ENCODE peak calls at places on chromosomes 5 and 9, in nine cellular contexts. C is thoracic aorta, X is uterus, R is Panc1, W is pancreas, B is heart right ventricle, A is suprapubic skin, I is Karpas-422, O is gastrocnemius medialis. S is an unnamed sample. For H3K36me3, the result is how much of the 10 kb centered on the place peaks cover.

GRCh38 chr5:138472353-138472752 is 7.1 kb downstream of the EGR1 start:
- DNase-seq in B (no peak), W (no peak), I (no peak), R (no peak), O (no peak), C (no peak), A (no peak), X (no peak), S (no peak)

GRCh38 chr5:30498972-30499371 is 694.5 kb upstream of the CDH6 start:
- DNase-seq in O (no peak), B (no peak), A (no peak), C (no peak), W (no peak), I (no peak), X (no peak), R (no peak), S (no peak)

GRCh38 chr9:109815366-109815947 is 35.5 kb downstream of the PALM2AKAP2 start:
- DNase-seq in C (no peak), R (no peak), A (no peak), W (no peak), X (no peak), O (no peak), I (no peak), B (no peak), S (no peak)

GRCh38 chr5:125408582-125409069 is 662.2 kb upstream of the ZNF608 start:
- DNase-seq in W (no peak), O (no peak), B (no peak), C (no peak), R (no peak), I (no peak), A (no peak), X (peak), S (no peak)

GRCh38 chr5:151157426-151158286 is at the start of gene ANXA6:
- DNase-seq in W (peak), A (peak), R (no peak), B (peak), I (peak), O (peak), X (peak), C (peak), S (peak)

GRCh38 chr5:35146386-35146785 is 83.9 kb downstream of the PRLR start:
- DNase-seq in W (no peak), C (no peak), B (no peak), O (no peak), A (no peak), X (no peak), I (no peak), R (no peak), S (no peak)

GRCh38 chr9:86534572-86535258 is 180.5 kb upstream of the TUT7 start:
- DNase-seq in O (no peak), W (no peak), R (no peak), X (no peak), B (no peak), I (no peak), A (no peak), C (no peak), S (no peak)

GRCh38 chr9:33193818-33194217 is 26.7 kb upstream of the B4GALT1 start:
- DNase-seq in I (no peak), X (no peak), A (no peak), C (no peak), O (no peak), B (no peak), R (no peak), W (no peak), S (no peak)

GRCh38 chr5:102716017-102716416 is 39.1 kb upstream of the PAM start:
- DNase-seq in B (no peak), I (no peak), O (no peak), R (no peak), C (no peak), A (no peak), W (no peak), X (no peak), S (no peak)

GRCh38 chr5:157857821-157858526 is 971 bp downstream of the CLINT1 start:
- DNase-seq in O (no peak), W (no peak), X (no peak), B (no peak), C (no peak), I (peak), R (no peak), A (no peak), S (peak)

GRCh38 chr5:143241892-143242291 is 161.6 kb downstream of the NR3C1 start:
- DNase-seq in R (no peak), A (no peak), I (no peak), W (no peak), X (no peak), C (no peak), O (no peak), B (no peak), S (no peak)

GRCh38 chr9:134589748-134590147 is 51.9 kb upstream of the COL5A1 start:
- DNase-seq in O (no peak), C (no peak), X (no peak), W (no peak), A (peak), R (no peak), B (no peak), I (no peak), S (no peak)

GRCh38 chr9:134590240-134591081 is 51.1 kb upstream of the COL5A1 start:
- DNase-seq in X (peak), B (no peak), C (no peak), I (no peak), O (no peak), W (no peak), R (no peak), A (no peak), S (no peak)

GRCh38 chr9:134591573-134591981 is 50.0 kb upstream of the COL5A1 start:
- DNase-seq in W (no peak), R (no peak), B (no peak), X (no peak), C (no peak), A (no peak), I (no peak), O (no peak), S (no peak)

GRCh38 chr9:134592018-134592818 is 49.4 kb upstream of the COL5A1 start:
- DNase-seq in O (peak), W (no peak), I (no peak), A (no peak), R (no peak), X (peak), C (no peak), B (peak), S (no peak)

GRCh38 chr9:134591082-134591571 is 50.5 kb upstream of the COL5A1 start:
- DNase-seq in W (no peak), A (no peak), R (no peak), B (no peak), C (no peak), I (no peak), O (no peak), X (no peak), S (no peak)
- H3K4me3 ChIP-seq in W (no peak), A (no peak), R (no peak), B (no peak), C (no peak), I (no peak), O (no peak), X (no peak), S (no peak)

DNA sequence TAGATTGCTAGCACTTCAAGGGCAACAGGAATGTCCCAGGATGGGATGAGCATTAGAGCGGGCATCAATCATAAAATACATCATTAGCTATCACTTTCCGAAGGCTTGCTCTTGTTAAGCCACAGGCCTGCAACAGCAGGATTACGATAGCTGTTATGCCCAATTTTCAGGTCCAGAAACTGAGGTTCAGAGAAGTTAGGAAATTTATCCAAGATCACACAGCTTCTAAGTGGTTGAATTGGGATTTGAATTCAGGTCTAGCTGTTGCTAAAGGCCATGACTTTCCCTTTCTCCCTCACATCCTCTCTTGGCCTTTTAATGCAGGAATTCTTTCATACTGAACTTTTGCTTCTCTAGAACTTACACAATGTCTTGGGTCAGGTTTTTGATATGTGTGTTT is 119.4 kb upstream of the ERCC6L2 start:
- DNase-seq in W (no peak), B (no peak), A (no peak), C (no peak), R (no peak), O (no peak), X (no peak), I (no peak), S (no peak)
- H3K27ac ChIP-seq in W (no peak), B (no peak), A (no peak), C (no peak), R (no peak), O (no peak), X (no peak), I (no peak), S (no peak)

DNA sequence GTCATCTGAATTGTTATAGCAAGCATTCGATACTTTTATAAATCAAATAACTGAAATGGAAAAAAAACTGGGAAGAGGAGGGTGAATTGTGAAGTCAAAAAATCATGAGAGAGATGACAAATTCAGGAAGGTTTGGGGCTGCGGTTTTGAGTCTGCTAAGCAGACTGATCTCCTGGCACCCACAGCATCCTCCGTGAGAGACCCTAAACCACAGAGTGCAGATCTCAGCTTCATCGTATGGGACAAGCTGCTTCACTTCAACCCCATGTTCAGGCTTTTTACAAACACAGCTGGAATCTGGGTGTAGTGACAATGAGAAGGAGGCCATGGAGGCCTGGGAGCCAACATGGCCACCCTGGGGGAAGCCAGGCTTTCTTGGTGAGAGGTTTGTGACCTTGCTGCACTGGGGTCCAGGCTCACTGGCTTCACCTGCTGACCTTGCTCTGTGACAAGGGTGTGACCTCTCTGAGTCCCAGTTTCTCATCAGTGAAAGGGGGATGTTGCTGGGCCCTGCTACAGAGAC is 19.4 kb downstream of the USP20 start:
- DNase-seq in W (no peak), B (no peak), R (no peak), C (no peak), A (no peak), O (no peak), I (no peak), X (no peak), S (no peak)
- H3K36me3 ChIP-seq in W (under half), B (under half), R (under half), C (under half), A (half or more), O (half or more), I (under half), X (under half), S (half or more)

DNA sequence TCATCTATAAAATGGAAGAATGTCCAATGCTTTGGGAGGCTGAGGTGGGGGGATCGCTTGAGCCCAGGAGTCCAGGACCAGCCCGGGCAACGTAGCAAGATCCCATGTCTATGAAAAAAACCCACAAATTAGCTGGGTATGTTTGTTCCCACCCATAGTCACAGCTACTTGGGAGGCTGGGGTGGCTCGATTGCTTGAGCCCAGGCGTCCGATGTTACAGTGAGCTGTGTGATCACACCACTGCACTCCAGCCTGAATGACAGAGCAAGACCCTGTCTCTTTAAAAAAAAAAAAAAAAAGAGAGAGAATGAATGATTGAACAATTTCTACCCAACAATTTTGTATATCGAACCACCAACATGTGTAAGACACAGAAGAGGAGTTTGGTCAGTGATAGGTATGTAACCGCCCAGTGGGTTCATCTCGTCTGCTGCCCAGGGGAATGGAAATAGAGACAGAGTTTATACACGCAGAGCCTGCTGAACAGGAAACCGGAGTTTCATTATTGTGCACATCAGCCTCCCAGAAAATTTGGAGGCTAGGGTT is 26.2 kb upstream of the ERGIC1 start:
- DNase-seq in X (no peak), A (no peak), B (no peak), O (no peak), R (no peak), W (no peak), C (no peak), I (no peak), S (no peak)
- H3K4me3 ChIP-seq in X (no peak), A (peak), B (no peak), O (peak), R (peak), W (peak), C (peak), I (peak), S (peak)

DNA sequence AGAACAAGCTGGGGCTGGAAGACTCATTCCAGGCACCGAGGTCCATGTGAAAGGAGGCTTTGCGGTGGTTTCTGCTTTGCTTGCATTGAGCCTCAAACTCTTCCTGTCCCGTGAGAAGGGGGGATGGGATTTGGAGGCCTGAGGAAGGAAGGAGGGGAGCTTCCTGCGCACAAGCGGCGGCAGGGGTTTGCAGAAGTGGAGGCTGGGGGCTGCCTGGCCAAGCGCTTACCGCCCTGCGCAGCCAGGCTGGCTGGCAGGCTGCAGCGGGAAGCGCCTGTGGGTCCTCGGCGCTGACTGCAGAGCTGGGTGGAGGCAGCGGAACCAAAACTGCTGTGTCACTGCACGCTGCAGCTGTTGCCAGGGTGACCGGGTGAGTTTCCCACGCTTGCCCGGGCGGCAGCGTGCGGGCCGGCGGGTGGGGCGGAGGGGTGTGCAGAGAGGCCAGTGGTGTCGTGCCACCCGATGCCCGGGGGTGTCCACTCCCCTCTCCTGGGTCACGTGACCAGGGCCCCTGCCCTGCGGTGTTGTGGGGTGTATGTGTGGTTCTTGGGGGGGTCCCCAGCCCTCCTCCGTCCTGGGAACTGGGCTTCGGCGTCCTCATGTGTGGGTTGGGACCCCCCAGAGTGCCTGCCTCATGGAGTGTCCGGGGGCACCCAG is 81.0 kb downstream of the RXRA start:
- DNase-seq in B (peak), A (peak), R (no peak), X (peak), W (peak), O (peak), C (peak), I (peak), S (peak)
- H3K27ac ChIP-seq in B (peak), A (peak), R (peak), X (peak), W (no peak), O (peak), C (peak), I (no peak), S (peak)

DNA sequence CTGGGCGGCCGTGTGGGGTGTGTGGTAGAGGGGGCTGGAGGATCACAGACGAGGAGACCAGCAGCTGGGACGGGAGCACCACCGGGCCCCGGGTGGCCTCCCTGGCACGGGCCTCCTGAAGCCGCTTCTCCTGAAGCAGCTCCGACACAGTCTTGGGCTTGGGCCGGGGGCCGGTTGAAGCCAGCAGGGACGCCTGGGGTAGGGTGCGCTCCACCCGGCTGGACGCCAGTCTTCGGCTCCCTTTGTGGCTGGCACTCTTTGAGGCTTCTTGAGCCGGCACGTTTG is 5.5 kb upstream of the CARD9 start:
- DNase-seq in B (no peak), I (no peak), X (no peak), W (no peak), R (no peak), C (no peak), A (no peak), O (no peak), S (no peak)
- H3K36me3 ChIP-seq in B (under half), I (under half), X (under half), W (under half), R (under half), C (under half), A (half or more), O (under half), S (under half)

DNA sequence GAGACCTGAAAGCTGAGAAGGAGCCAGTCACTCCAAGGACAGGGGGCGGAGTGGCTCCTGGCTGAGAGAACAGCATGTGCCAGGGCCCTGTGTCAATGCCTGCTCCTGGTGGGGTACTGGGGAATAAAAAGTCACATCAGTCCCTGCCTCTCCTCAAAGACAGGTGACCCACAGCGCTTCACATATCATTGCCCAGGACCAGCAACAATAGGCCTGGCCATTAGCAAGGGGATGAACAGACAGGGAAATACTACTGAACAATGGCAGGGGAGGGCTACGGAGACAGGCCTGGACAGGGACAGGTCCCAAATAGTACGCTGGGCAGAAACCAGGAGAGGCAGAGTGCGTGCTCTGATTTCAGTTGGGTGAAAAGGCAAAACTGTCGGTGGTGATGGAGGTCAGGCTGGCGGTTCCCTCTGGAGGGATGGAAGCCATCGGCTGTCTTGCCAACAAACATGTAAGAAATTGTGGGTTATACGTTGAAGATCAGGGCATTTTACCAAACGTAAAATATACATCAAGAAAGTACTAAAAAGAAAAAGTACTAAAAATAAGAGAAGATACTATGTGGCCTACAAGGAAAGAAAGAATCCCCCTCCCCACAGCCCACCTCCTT is 64.2 kb downstream of the C9orf50 start:
- DNase-seq in C (no peak), O (no peak), R (no peak), X (no peak), I (no peak), B (no peak), W (no peak), A (no peak), S (no peak)
- H3K4me3 ChIP-seq in C (no peak), O (no peak), R (no peak), X (no peak), I (no peak), B (no peak), W (no peak), A (no peak), S (no peak)